ENCODE peak calls at places on chromosomes 13 and 19, in nine cellular contexts. U is prostate gland, C is Calu3, W is cardiac fibroblast, Q is tibial artery, J is bronchial epithelial cell, I is thoracic aorta, Z is GM12864, B is omental fat pad. F is an unnamed sample.

GRCh38 chr19:17862711-17863519 is 3.2 kb downstream of the RPL18A start:
- DNase-seq in U (no peak), C (no peak), W (no peak), Q (no peak), J (no peak), I (no peak), Z (no peak), B (no peak), F (no peak)

GRCh38 chr19:43439183-43440063 is 24.7 kb downstream of the TEX101 start:
- DNase-seq in U (no peak), C (peak), W (peak), Q (no peak), J (peak), I (no peak), Z (no peak), B (no peak), F (no peak)

GRCh38 chr13:113802090-113802531 is 43.1 kb downstream of the TMEM255B start:
- DNase-seq in U (no peak), C (no peak), W (peak), Q (peak), J (no peak), I (no peak), Z (no peak), B (no peak), F (no peak)

GRCh38 chr19:3132971-3133792 is 2.7 kb upstream of the GNA15 start:
- DNase-seq in U (peak), C (no peak), W (no peak), Q (peak), J (peak), I (no peak), Z (peak), B (no peak), F (no peak)

GRCh38 chr19:57786906-57787305 is 17.4 kb downstream of the ZNF586 start:
- DNase-seq in U (no peak), C (no peak), W (no peak), Q (no peak), J (no peak), I (no peak), Z (no peak), B (no peak), F (no peak)

GRCh38 chr13:53064721-53065120 is 36.1 kb downstream of the OLFM4 start:
- DNase-seq in U (no peak), C (no peak), W (no peak), Q (no peak), J (no peak), I (no peak), Z (no peak), B (no peak), F (no peak)

GRCh38 chr19:3188627-3189596 is 3.2 kb downstream of the NCLN start:
- DNase-seq in U (no peak), C (no peak), W (no peak), Q (no peak), J (no peak), I (no peak), Z (no peak), B (no peak), F (no peak)

GRCh38 chr19:47109541-47110375 is 3.8 kb downstream of the ZC3H4 start:
- DNase-seq in U (no peak), C (peak), W (peak), Q (no peak), J (peak), I (no peak), Z (no peak), B (no peak), F (no peak)

GRCh38 chr19:5693195-5694166 is 3.4 kb downstream of the RPL36 start:
- DNase-seq in U (no peak), C (no peak), W (no peak), Q (no peak), J (no peak), I (no peak), Z (no peak), B (no peak), F (no peak)

GRCh38 chr19:1873524-1874473 is 10.4 kb upstream of the KLF16 start:
- DNase-seq in U (no peak), C (no peak), W (no peak), Q (peak), J (no peak), I (no peak), Z (no peak), B (no peak), F (no peak)

GRCh38 chr19:38045554-38046253 is 138.7 kb downstream of the SIPA1L3 start:
- DNase-seq in U (no peak), C (no peak), W (no peak), Q (no peak), J (no peak), I (no peak), Z (no peak), B (no peak), F (no peak)

GRCh38 chr19:3365447-3366103 is 808 bp upstream of the NFIC start:
- DNase-seq in U (peak), C (peak), W (peak), Q (peak), J (no peak), I (no peak), Z (no peak), B (no peak), F (no peak)

GRCh38 chr13:94233401-94233800 is 246.1 kb downstream of the DCT start:
- DNase-seq in U (no peak), C (no peak), W (peak), Q (no peak), J (peak), I (no peak), Z (no peak), B (peak), F (no peak)

GRCh38 chr19:6737873-6738725 is 719 bp upstream of the GPR108 start:
- DNase-seq in U (peak), C (peak), W (peak), Q (peak), J (peak), I (peak), Z (peak), B (peak), F (peak)

GRCh38 chr13:23858586-23858985 is 30.6 kb downstream of the MIPEP start:
- DNase-seq in U (no peak), C (no peak), W (no peak), Q (no peak), J (no peak), I (no peak), Z (no peak), B (no peak), F (no peak)

GRCh38 chr19:50981587-50982146 is 2.0 kb downstream of the KLK7 start:
- DNase-seq in U (no peak), C (no peak), W (no peak), Q (no peak), J (no peak), I (no peak), Z (no peak), B (no peak), F (no peak)

GRCh38 chr19:1811472-1811894 is 593 bp downstream of the ATP8B3 start:
- DNase-seq in U (peak), C (peak), W (peak), Q (peak), J (peak), I (peak), Z (no peak), B (peak), F (no peak)

GRCh38 chr19:49133621-49134454 is 14.5 kb downstream of the PPFIA3 start:
- DNase-seq in U (peak), C (peak), W (peak), Q (no peak), J (peak), I (no peak), Z (no peak), B (no peak), F (no peak)

GRCh38 chr13:97021241-97021640 is 27.0 kb upstream of the OXGR1 start:
- DNase-seq in U (no peak), C (no peak), W (no peak), Q (no peak), J (no peak), I (no peak), Z (no peak), B (no peak), F (no peak)

GRCh38 chr19:2123682-2124387 is 27.1 kb downstream of the IZUMO4 start:
- DNase-seq in U (no peak), C (peak), W (peak), Q (no peak), J (no peak), I (no peak), Z (no peak), B (no peak), F (no peak)

GRCh38 chr13:52345048-52345447 is 60.9 kb downstream of the THSD1 start:
- DNase-seq in U (no peak), C (no peak), W (peak), Q (no peak), J (peak), I (no peak), Z (no peak), B (no peak), F (no peak)

GRCh38 chr19:48102870-48103751 is 7.5 kb downstream of the PLA2G4C start:
- DNase-seq in U (peak), C (peak), W (peak), Q (no peak), J (peak), I (no peak), Z (no peak), B (no peak), F (peak)

GRCh38 chr19:44718441-44719261 is 19.7 kb downstream of the CEACAM16 start:
- DNase-seq in U (no peak), C (peak), W (peak), Q (peak), J (no peak), I (peak), Z (no peak), B (peak), F (no peak)

GRCh38 chr13:66794340-66795031 is 435.6 kb downstream of the PCDH9 start:
- DNase-seq in U (no peak), C (no peak), W (no peak), Q (no peak), J (no peak), I (no peak), Z (no peak), B (no peak), F (no peak)

GRCh38 chr13:45781553-45782326 is 69.8 kb downstream of the SIAH3 start:
- DNase-seq in U (no peak), C (peak), W (peak), Q (peak), J (peak), I (peak), Z (no peak), B (no peak), F (no peak)

GRCh38 chr19:16064209-16064889 is 11.9 kb upstream of the TPM4 start:
- DNase-seq in U (no peak), C (no peak), W (no peak), Q (no peak), J (no peak), I (no peak), Z (no peak), B (no peak), F (no peak)

GRCh38 chr13:61286148-61286745 is 129.4 kb downstream of the PCDH20 start:
- DNase-seq in U (no peak), C (no peak), W (no peak), Q (no peak), J (peak), I (no peak), Z (no peak), B (no peak), F (no peak)

GRCh38 chr13:31545616-31546015 is 193.7 kb upstream of the RXFP2 start:
- DNase-seq in U (no peak), C (no peak), W (peak), Q (no peak), J (no peak), I (no peak), Z (no peak), B (no peak), F (no peak)

GRCh38 chr19:13029893-13030292 is 34.6 kb downstream of the NFIX start:
- DNase-seq in U (no peak), C (no peak), W (peak), Q (peak), J (no peak), I (no peak), Z (no peak), B (no peak), F (no peak)
- TF ChIP-seq CTCF in U (peak), C (no peak), W (peak), Q (peak), J (peak), I (peak), Z (peak), B (no peak), F (no peak)

GRCh38 chr19:776549-776948 is 20.7 kb upstream of the PTBP1 start:
- DNase-seq in U (no peak), C (no peak), W (no peak), Q (no peak), J (no peak), I (no peak), Z (no peak), B (no peak), F (no peak)

GRCh38 chr19:769610-770009 is 18.7 kb downstream of the MISP start:
- DNase-seq in U (no peak), C (no peak), W (no peak), Q (no peak), J (no peak), I (no peak), Z (no peak), B (no peak), F (no peak)

GRCh38 chr19:771332-771785 is 20.4 kb downstream of the MISP start:
- DNase-seq in U (no peak), C (peak), W (peak), Q (no peak), J (peak), I (no peak), Z (no peak), B (no peak), F (no peak)

GRCh38 chr19:772043-772442 is 21.1 kb downstream of the MISP start:
- DNase-seq in U (no peak), C (no peak), W (no peak), Q (no peak), J (no peak), I (no peak), Z (no peak), B (no peak), F (no peak)

DNA sequence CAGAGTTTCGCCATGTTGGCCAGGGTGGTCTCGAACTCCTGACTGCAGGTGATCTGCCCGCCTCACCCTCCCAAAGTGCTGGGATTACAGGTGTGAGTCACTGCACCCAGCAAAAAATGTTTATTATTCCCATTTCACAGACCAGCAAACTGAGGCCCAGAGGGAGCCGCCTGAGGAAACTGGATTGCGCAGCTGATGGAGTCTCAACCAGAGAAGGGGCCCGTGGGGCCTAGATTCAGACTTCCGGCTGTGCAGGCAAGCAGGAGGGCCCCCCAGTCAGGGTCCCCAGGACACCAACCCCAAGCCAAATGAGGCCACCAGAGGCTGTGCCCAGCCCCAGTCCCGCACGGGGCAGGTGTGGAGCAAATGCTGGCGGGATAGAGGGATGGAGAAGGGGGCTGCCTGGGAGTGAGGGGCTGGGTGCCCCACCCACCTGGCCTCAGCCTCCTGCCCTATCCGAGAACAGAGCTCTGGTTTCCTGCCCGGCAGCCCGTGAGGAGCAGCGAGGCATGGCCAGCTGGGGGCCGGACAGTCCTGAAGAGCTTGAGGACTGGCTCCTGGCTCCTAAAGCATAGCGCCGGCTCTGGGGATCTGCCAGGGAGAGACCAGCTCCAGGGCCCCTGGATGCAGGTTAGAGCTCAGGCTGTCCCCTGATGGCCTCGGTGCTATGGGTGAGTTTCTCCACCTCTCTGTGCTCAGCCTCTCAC is 22.0 kb downstream of the MISP start:
- DNase-seq in U (no peak), C (no peak), W (no peak), Q (no peak), J (no peak), I (no peak), Z (no peak), B (no peak), F (no peak)
- TF ChIP-seq CTCF in U (no peak), C (no peak), W (no peak), Q (no peak), J (no peak), I (no peak), Z (no peak), B (no peak), F (no peak)

GRCh38 chr13:25267715-25268114 is 19.6 kb downstream of the MTMR6 start:
- DNase-seq in U (no peak), C (no peak), W (peak), Q (no peak), J (no peak), I (no peak), Z (no peak), B (no peak), F (no peak)
- TF ChIP-seq CTCF in U (no peak), C (no peak), W (peak), Q (no peak), J (peak), I (no peak), Z (peak), B (no peak), F (peak)

GRCh38 chr13:91572439-91572838 is 174.0 kb downstream of the GPC5 start:
- DNase-seq in U (no peak), C (no peak), W (no peak), Q (no peak), J (no peak), I (no peak), Z (no peak), B (no peak), F (no peak)

GRCh38 chr13:91574756-91575155 is 176.3 kb downstream of the GPC5 start:
- DNase-seq in U (no peak), C (no peak), W (peak), Q (no peak), J (no peak), I (no peak), Z (no peak), B (no peak), F (no peak)

GRCh38 chr13:91579320-91579719 is 180.9 kb downstream of the GPC5 start:
- DNase-seq in U (no peak), C (no peak), W (no peak), Q (no peak), J (no peak), I (no peak), Z (no peak), B (no peak), F (no peak)

GRCh38 chr13:91572944-91573535 is 174.6 kb downstream of the GPC5 start:
- DNase-seq in U (no peak), C (no peak), W (no peak), Q (no peak), J (peak), I (no peak), Z (no peak), B (no peak), F (no peak)

DNA sequence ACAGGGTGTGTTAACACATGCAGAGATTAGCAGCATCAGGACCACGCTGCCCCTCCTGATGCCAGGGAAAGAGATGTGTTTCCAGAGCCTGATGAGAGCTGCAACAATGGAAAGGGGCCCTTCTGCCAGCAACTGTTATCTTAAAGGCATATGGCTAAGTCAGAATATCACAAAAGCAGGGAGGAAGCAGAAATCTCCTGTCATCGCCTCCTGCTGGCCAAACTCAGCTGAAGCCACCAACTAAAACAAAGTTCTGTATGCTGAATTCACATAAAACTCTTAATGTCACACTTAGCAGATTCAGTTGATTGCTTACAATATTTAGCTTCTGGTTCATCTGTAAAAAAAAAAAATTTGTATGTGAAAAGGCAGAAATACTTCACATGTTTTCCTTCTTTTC is 178.2 kb downstream of the GPC5 start:
- DNase-seq in U (no peak), C (no peak), W (peak), Q (no peak), J (no peak), I (no peak), Z (no peak), B (no peak), F (no peak)
- TF ChIP-seq CTCF in U (no peak), C (no peak), W (no peak), Q (no peak), J (peak), I (no peak), Z (peak), B (no peak), F (peak)

F was measured in progenitor cell of endocrine pancreas.